ENCODE peak calls at places on chromosomes 16 and 17, in eight cellular contexts. One of them, this sample, is unnamed.

GRCh38 chr16:23174622-23175021 is 7.9 kb upstream of the SCNN1G start:
- DNase-seq in progenitor cell of endocrine pancreas: no peak
- DNase-seq in stimulated activated CD8-positive, alpha-beta memory T cell treated with anti-CD3 and anti-CD28 coated beads, Interleukin-15, amount 100 ng/mL, for 24 hours: no peak
- DNase-seq in fibroblast of pulmonary artery: peak; percentile 29
- DNase-seq in AG04450: no peak
- DNase-seq in ELR: peak; percentile 18
- DNase-seq in activated naive CD4-positive, alpha-beta T cell: no peak
- DNase-seq in ascending aorta: no peak
- DNase-seq in this sample: no peak

GRCh38 chr17:59425085-59425901 is 93.8 kb downstream of the YPEL2 start:
- DNase-seq in stimulated activated CD8-positive, alpha-beta memory T cell treated with anti-CD3 and anti-CD28 coated beads, Interleukin-15, amount 100 ng/mL, for 24 hours: no peak
- DNase-seq in progenitor cell of endocrine pancreas: no peak
- DNase-seq in AG04450: no peak
- DNase-seq in fibroblast of pulmonary artery: peak; percentile 72
- DNase-seq in ELR: peak; percentile 74
- DNase-seq in ascending aorta: peak; percentile 83
- DNase-seq in activated naive CD4-positive, alpha-beta T cell: no peak
- DNase-seq in this sample: no peak

GRCh38 chr16:80317132-80318098 is 223.4 kb upstream of the DYNLRB2 start:
- DNase-seq in progenitor cell of endocrine pancreas: no peak
- DNase-seq in ascending aorta: no peak
- DNase-seq in ELR: peak; percentile 32
- DNase-seq in stimulated activated CD8-positive, alpha-beta memory T cell treated with anti-CD3 and anti-CD28 coated beads, Interleukin-15, amount 100 ng/mL, for 24 hours: no peak
- DNase-seq in AG04450: no peak
- DNase-seq in fibroblast of pulmonary artery: no peak
- DNase-seq in activated naive CD4-positive, alpha-beta T cell: no peak
- DNase-seq in this sample: peak; percentile 62

GRCh38 chr17:35238817-35239216 is 4.1 kb upstream of the SLFN5 start:
- DNase-seq in AG04450: no peak
- DNase-seq in progenitor cell of endocrine pancreas: no peak
- DNase-seq in fibroblast of pulmonary artery: peak; percentile 31
- DNase-seq in ascending aorta: no peak
- DNase-seq in stimulated activated CD8-positive, alpha-beta memory T cell treated with anti-CD3 and anti-CD28 coated beads, Interleukin-15, amount 100 ng/mL, for 24 hours: no peak
- DNase-seq in ELR: peak; percentile 84
- DNase-seq in activated naive CD4-positive, alpha-beta T cell: no peak
- DNase-seq in this sample: no peak

GRCh38 chr16:2692948-2693651 is 10.8 kb downstream of the KCTD5 start:
- DNase-seq in fibroblast of pulmonary artery: no peak
- DNase-seq in ascending aorta: no peak
- DNase-seq in stimulated activated CD8-positive, alpha-beta memory T cell treated with anti-CD3 and anti-CD28 coated beads, Interleukin-15, amount 100 ng/mL, for 24 hours: no peak
- DNase-seq in activated naive CD4-positive, alpha-beta T cell: no peak
- DNase-seq in ELR: no peak
- DNase-seq in progenitor cell of endocrine pancreas: no peak
- DNase-seq in AG04450: no peak
- DNase-seq in this sample: no peak

GRCh38 chr17:66541461-66542182 is 239.2 kb downstream of the PRKCA start:
- DNase-seq in progenitor cell of endocrine pancreas: no peak
- DNase-seq in ascending aorta: no peak
- DNase-seq in fibroblast of pulmonary artery: peak; percentile 49
- DNase-seq in activated naive CD4-positive, alpha-beta T cell: no peak
- DNase-seq in stimulated activated CD8-positive, alpha-beta memory T cell treated with anti-CD3 and anti-CD28 coated beads, Interleukin-15, amount 100 ng/mL, for 24 hours: no peak
- DNase-seq in AG04450: no peak
- DNase-seq in ELR: peak; percentile 95
- DNase-seq in this sample: no peak

GRCh38 chr17:81065500-81065899 is 30.5 kb downstream of the BAIAP2 start:
- DNase-seq in activated naive CD4-positive, alpha-beta T cell: no peak
- DNase-seq in ascending aorta: no peak
- DNase-seq in AG04450: no peak
- DNase-seq in ELR: no peak
- DNase-seq in progenitor cell of endocrine pancreas: no peak
- DNase-seq in stimulated activated CD8-positive, alpha-beta memory T cell treated with anti-CD3 and anti-CD28 coated beads, Interleukin-15, amount 100 ng/mL, for 24 hours: no peak
- DNase-seq in fibroblast of pulmonary artery: no peak
- DNase-seq in this sample: no peak

GRCh38 chr16:50403491-50403890 is 34.7 kb upstream of the BRD7 start:
- DNase-seq in progenitor cell of endocrine pancreas: no peak
- DNase-seq in activated naive CD4-positive, alpha-beta T cell: no peak
- DNase-seq in AG04450: no peak
- DNase-seq in fibroblast of pulmonary artery: no peak
- DNase-seq in ELR: no peak
- DNase-seq in stimulated activated CD8-positive, alpha-beta memory T cell treated with anti-CD3 and anti-CD28 coated beads, Interleukin-15, amount 100 ng/mL, for 24 hours: no peak
- DNase-seq in ascending aorta: peak; percentile 74
- DNase-seq in this sample: no peak

GRCh38 chr16:66159987-66160386 is 206.5 kb upstream of the CDH5 start:
- DNase-seq in AG04450: no peak
- DNase-seq in ascending aorta: no peak
- DNase-seq in activated naive CD4-positive, alpha-beta T cell: no peak
- DNase-seq in progenitor cell of endocrine pancreas: no peak
- DNase-seq in stimulated activated CD8-positive, alpha-beta memory T cell treated with anti-CD3 and anti-CD28 coated beads, Interleukin-15, amount 100 ng/mL, for 24 hours: no peak
- DNase-seq in ELR: peak; percentile 26
- DNase-seq in fibroblast of pulmonary artery: peak; percentile 24
- DNase-seq in this sample: no peak

GRCh38 chr17:33073416-33073815 is 81.8 kb downstream of the SPACA3 start:
- DNase-seq in ascending aorta: no peak
- DNase-seq in AG04450: no peak
- DNase-seq in activated naive CD4-positive, alpha-beta T cell: no peak
- DNase-seq in fibroblast of pulmonary artery: no peak
- DNase-seq in progenitor cell of endocrine pancreas: no peak
- DNase-seq in ELR: no peak
- DNase-seq in stimulated activated CD8-positive, alpha-beta memory T cell treated with anti-CD3 and anti-CD28 coated beads, Interleukin-15, amount 100 ng/mL, for 24 hours: no peak
- DNase-seq in this sample: no peak

GRCh38 chr17:78314683-78315354 is 45.1 kb downstream of the SOCS3 start:
- DNase-seq in ascending aorta: no peak
- DNase-seq in fibroblast of pulmonary artery: no peak
- DNase-seq in AG04450: no peak
- DNase-seq in progenitor cell of endocrine pancreas: no peak
- DNase-seq in stimulated activated CD8-positive, alpha-beta memory T cell treated with anti-CD3 and anti-CD28 coated beads, Interleukin-15, amount 100 ng/mL, for 24 hours: no peak
- DNase-seq in activated naive CD4-positive, alpha-beta T cell: no peak
- DNase-seq in ELR: peak; percentile 35
- DNase-seq in this sample: no peak

GRCh38 chr16:4746991-4747574 is 12.7 kb downstream of the DNAAF8 start:
- DNase-seq in fibroblast of pulmonary artery: peak; percentile 15
- DNase-seq in activated naive CD4-positive, alpha-beta T cell: no peak
- DNase-seq in stimulated activated CD8-positive, alpha-beta memory T cell treated with anti-CD3 and anti-CD28 coated beads, Interleukin-15, amount 100 ng/mL, for 24 hours: no peak
- DNase-seq in AG04450: no peak
- DNase-seq in ELR: no peak
- DNase-seq in ascending aorta: no peak
- DNase-seq in progenitor cell of endocrine pancreas: no peak
- DNase-seq in this sample: no peak

GRCh38 chr17:15883617-15884111 is 61.3 kb upstream of the ADORA2B start:
- DNase-seq in AG04450: peak; percentile 62
- DNase-seq in ELR: peak; percentile 92
- DNase-seq in progenitor cell of endocrine pancreas: no peak
- DNase-seq in ascending aorta: no peak
- DNase-seq in fibroblast of pulmonary artery: peak; percentile 86
- DNase-seq in activated naive CD4-positive, alpha-beta T cell: no peak
- DNase-seq in stimulated activated CD8-positive, alpha-beta memory T cell treated with anti-CD3 and anti-CD28 coated beads, Interleukin-15, amount 100 ng/mL, for 24 hours: no peak
- DNase-seq in this sample: no peak

This sample was measured in HuH-7.